ENCODE peak calls at places on chromosomes 4 and X, in four cellular contexts. F is GM12878, Y is K562, Q is H1. A is an unnamed sample.

GRCh38 chr4:113383111-113383785 is 333.8 kb downstream of the ANK2 start:
- DNase-seq in F (no peak), Y (no peak), Q (no peak), A (no peak)

GRCh38 chrX:106263817-106264216 is 95.7 kb downstream of the PWWP3B start:
- DNase-seq in F (no peak), Q (no peak), Y (no peak), A (no peak)

GRCh38 chr4:121217385-121217784 is 53.3 kb upstream of the TNIP3 start:
- DNase-seq in F (no peak), Y (no peak), Q (no peak), A (no peak)

GRCh38 chr4:26377352-26378311 is 56.8 kb downstream of the RBPJ start:
- DNase-seq in Y (no peak), F (no peak), Q (no peak), A (no peak)

GRCh38 chrX:67546496-67547423 is 2.9 kb downstream of the AR start:
- DNase-seq in Q (peak), F (no peak), Y (no peak), A (no peak)

GRCh38 chr4:99071159-99071558 is 17.4 kb downstream of the ADH5 start:
- DNase-seq in Y (no peak), Q (no peak), F (no peak), A (no peak)

GRCh38 chrX:65595460-65595876 is 60.9 kb upstream of the LAS1L start:
- DNase-seq in Y (peak), F (peak), Q (peak), A (peak)

GRCh38 chrX:9913041-9913440 is 54.1 kb upstream of the CLDN34 start:
- DNase-seq in F (no peak), Q (no peak), Y (no peak), A (no peak)

GRCh38 chrX:52015794-52016193 is 53.2 kb downstream of the MAGED4B start:
- DNase-seq in Y (no peak), F (no peak), Q (no peak), A (no peak)

GRCh38 chrX:22314692-22315091 is 42.0 kb downstream of the CBLL2 start:
- DNase-seq in Y (no peak), F (no peak), Q (no peak), A (no peak)

GRCh38 chr4:71663780-71664179 is 120.1 kb downstream of the GC start:
- DNase-seq in Y (no peak), F (no peak), Q (no peak), A (no peak)

GRCh38 chr4:687975-688694 is 816 bp downstream of the SLC49A3 start:
- DNase-seq in Y (no peak), F (no peak), Q (no peak), A (no peak)

GRCh38 chrX:57528670-57529255 is 63.0 kb upstream of the ZXDB start:
- DNase-seq in Y (peak), Q (peak), F (no peak), A (peak)

GRCh38 chrX:49840679-49841078 is 11.6 kb downstream of the PAGE4 start:
- DNase-seq in Q (peak), F (peak), Y (peak), A (peak)

GRCh38 chr4:74408639-74409038 is 36.3 kb upstream of the AREG start:
- DNase-seq in F (no peak), Q (no peak), Y (peak), A (no peak)

GRCh38 chr4:169627307-169627706 is 6.9 kb downstream of the CLCN3 start:
- DNase-seq in Q (no peak), Y (no peak), F (no peak), A (no peak)

GRCh38 chrX:153640045-153640686 is 6.8 kb upstream of the DUSP9 start:
- DNase-seq in Y (no peak), Q (no peak), F (no peak), A (no peak)

GRCh38 chrX:101079223-101079622 is 544 bp downstream of the TMEM35A start:
- DNase-seq in Y (no peak), Q (peak), F (no peak), A (no peak)
- TF ChIP-seq HDAC6 in Y (no peak), Q (no peak), F (no peak), A (no peak)

GRCh38 chr4:41420576-41420975 is 117.4 kb upstream of the LIMCH1 start:
- DNase-seq in Q (no peak), F (no peak), Y (no peak), A (no peak)
- TF ChIP-seq HDAC2 in Q (no peak), F (no peak), Y (no peak), A (no peak)

DNA sequence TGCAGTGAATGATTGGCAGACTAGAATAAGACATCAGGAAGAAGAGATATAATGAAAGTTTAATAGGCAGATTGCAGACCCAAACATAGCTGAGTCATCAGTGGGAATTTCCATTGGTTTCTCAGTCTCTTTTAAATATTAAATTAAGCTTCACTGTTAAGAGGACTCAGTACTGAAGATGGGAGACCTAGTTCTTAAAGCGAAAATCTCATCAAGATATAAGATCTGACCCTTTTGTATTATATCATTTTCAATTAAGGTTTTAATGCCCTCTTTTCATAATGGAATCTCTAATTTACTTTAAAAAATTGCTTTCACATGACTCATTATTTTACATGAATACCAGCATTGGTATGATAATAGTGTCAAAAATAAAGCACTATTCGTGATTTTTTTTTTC is 168.9 kb upstream of the ATOH1 start:
- DNase-seq in F (no peak), Y (no peak), Q (no peak), A (no peak)
- TF ChIP-seq HDAC6 in F (no peak), Y (no peak), Q (no peak), A (no peak)

DNA sequence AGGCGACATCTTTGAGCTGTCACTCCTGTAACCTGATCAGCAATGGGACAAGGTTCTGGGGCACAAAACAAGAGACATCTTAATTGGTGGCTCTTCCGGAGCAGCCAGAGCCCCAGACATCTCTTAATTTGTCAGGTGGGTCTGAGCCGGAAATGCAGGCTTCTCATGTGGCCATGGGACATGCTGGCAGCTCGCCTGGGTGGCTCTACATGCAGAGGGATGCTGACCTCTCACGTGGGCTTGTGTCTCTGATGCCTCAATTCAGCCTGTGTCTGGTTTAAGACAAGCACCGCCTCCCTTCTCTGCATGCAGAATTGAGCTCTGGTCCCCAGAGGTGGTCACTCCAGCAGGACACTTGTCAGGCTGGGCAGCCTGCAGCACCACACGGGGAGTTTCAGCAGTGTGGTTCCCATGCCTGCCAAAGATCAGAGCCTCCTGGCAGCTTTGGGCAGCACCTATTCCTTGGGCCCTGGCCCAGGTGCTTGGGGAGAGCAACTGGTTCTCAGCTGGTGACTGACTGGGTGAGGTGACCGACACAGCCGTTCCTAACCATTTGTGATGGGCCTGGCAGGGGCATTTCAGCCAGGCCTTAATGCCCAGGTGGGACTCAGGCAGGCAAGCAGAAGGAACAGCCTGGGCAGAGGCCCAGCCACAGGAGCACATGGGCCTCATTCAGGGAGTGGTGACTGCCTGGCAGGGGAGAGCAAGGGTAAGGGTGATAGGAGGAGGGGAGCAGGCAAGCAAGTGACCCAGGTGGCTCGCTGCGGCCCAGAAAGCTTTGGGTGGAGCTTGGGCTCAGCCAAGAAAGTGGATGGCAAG is 53.4 kb downstream of the HMX1 start:
- DNase-seq in Q (peak), F (no peak), Y (no peak), A (no peak)
- TF ChIP-seq HDAC2 in Q (no peak), F (no peak), Y (no peak), A (no peak)

GRCh38 chr4:8468746-8469535 is 28.4 kb downstream of the TRMT44 start:
- DNase-seq in Y (peak), Q (peak), F (peak), A (peak)
- TF ChIP-seq HDAC6 in Y (no peak), Q (no peak), F (no peak), A (no peak)

GRCh38 chr4:139176299-139177048 is 544 bp downstream of the ELF2 start:
- DNase-seq in Y (peak), F (no peak), Q (peak), A (peak)
- TF ChIP-seq HDAC2 in Y (no peak), F (no peak), Q (peak), A (no peak)